ENCODE peak calls at places on chromosomes 2 and 18, in four cellular contexts. O, E, W and L are unnamed samples.

GRCh38 chr2:56199492-56199891 is 15.7 kb downstream of the CCDC85A start:
- DNase-seq in O (no peak), E (no peak), W (no peak), L (no peak)

GRCh38 chr2:234364718-234365117 is 132.2 kb downstream of the ARL4C start:
- DNase-seq in O (no peak), E (no peak), W (no peak), L (no peak)

GRCh38 chr18:71223487-71223886 is 934.6 kb downstream of the SOCS6 start:
- DNase-seq in O (no peak), E (no peak), W (no peak), L (no peak)

GRCh38 chr2:48080534-48081316 is 174.4 kb upstream of the FBXO11 start:
- DNase-seq in O (no peak), E (no peak), W (no peak), L (no peak)

GRCh38 chr2:13230221-13230620 is 513.5 kb downstream of the TRIB2 start:
- DNase-seq in O (no peak), E (no peak), W (no peak), L (peak; percentile 1)

GRCh38 chr18:41660654-41661053 is 294.4 kb upstream of the PIK3C3 start:
- DNase-seq in O (no peak), E (no peak), W (no peak), L (no peak)

GRCh38 chr2:53087282-53087882 is 680.2 kb upstream of the CHAC2 start:
- DNase-seq in O (no peak), E (no peak), W (no peak), L (no peak)

GRCh38 chr18:24726727-24727539 is 266.5 kb downstream of the HRH4 start:
- DNase-seq in O (no peak), E (peak; percentile 69), W (peak; percentile 48), L (peak; percentile 61)

GRCh38 chr2:132651115-132652099 is 18.6 kb downstream of the LYPD1 start:
- DNase-seq in O (no peak), E (peak; percentile 12), W (peak; percentile 31), L (peak; percentile 69)

GRCh38 chr2:111118455-111119003 is 2.2 kb upstream of the BCL2L11 start:
- DNase-seq in O (no peak), E (no peak), W (no peak), L (no peak)

GRCh38 chr18:31436825-31437224 is 10.7 kb upstream of the DSG3 start:
- DNase-seq in O (no peak), E (no peak), W (no peak), L (no peak)

GRCh38 chr2:241775223-241776177 is 1.1 kb upstream of the GAL3ST2 start:
- DNase-seq in O (no peak), E (no peak), W (no peak), L (peak; percentile 36)

GRCh38 chr2:99488999-99489757 is 639 bp downstream of the REV1 start:
- DNase-seq in O (no peak), E (no peak), W (peak; percentile 83), L (peak; percentile 88)

GRCh38 chr2:217929294-217929671 is 73.5 kb downstream of the TNS1 start:
- DNase-seq in O (no peak), E (no peak), W (no peak), L (no peak)

GRCh38 chr2:200703132-200703925 is 108.4 kb upstream of the BZW1 start:
- DNase-seq in O (peak; percentile 4), E (peak; percentile 68), W (no peak), L (peak; percentile 15)

GRCh38 chr2:124824441-124824840 is 799.4 kb downstream of the CNTNAP5 start:
- DNase-seq in O (no peak), E (no peak), W (no peak), L (no peak)

GRCh38 chr18:56563568-56563967 is 74.8 kb downstream of the TXNL1 start:
- DNase-seq in O (no peak), E (peak; percentile 10), W (peak; percentile 52), L (no peak)

GRCh38 chr2:96637385-96638143 is 548 bp downstream of the KANSL3 start:
- DNase-seq in O (peak; percentile 21), E (peak; percentile 56), W (no peak), L (peak; percentile 90)

GRCh38 chr18:28760299-28760698 is 583.4 kb upstream of the CDH2 start:
- DNase-seq in O (no peak), E (no peak), W (no peak), L (no peak)

GRCh38 chr2:39898934-39899333 is 119.9 kb upstream of the THUMPD2 start:
- DNase-seq in O (no peak), E (no peak), W (no peak), L (no peak)

GRCh38 chr2:25279091-25279651 is 62.6 kb downstream of the DNMT3A start:
- DNase-seq in O (peak; percentile 86), E (no peak), W (no peak), L (no peak)

GRCh38 chr2:7203056-7203467 is 285.9 kb downstream of the RNF144A start:
- DNase-seq in O (peak; percentile 16), E (peak; percentile 24), W (peak; percentile 35), L (peak; percentile 71)

GRCh38 chr2:186503827-186504606 is 18.0 kb downstream of the ZC3H15 start:
- DNase-seq in O (no peak), E (no peak), W (no peak), L (peak; percentile 29)

GRCh38 chr2:2828774-2829368 is 497.8 kb upstream of the MYT1L start:
- DNase-seq in O (no peak), E (no peak), W (no peak), L (no peak)

GRCh38 chr18:59899298-59900221 is at the start of gene PMAIP1:
- DNase-seq in O (no peak), E (peak; percentile 81), W (peak; percentile 81), L (peak; percentile 96)

GRCh38 chr18:64208531-64208930 is 59.6 kb upstream of the LINC00305 start:
- DNase-seq in O (no peak), E (no peak), W (no peak), L (no peak)

GRCh38 chr2:43005211-43005974 is 213.0 kb upstream of the HAAO start:
- DNase-seq in O (no peak), E (no peak), W (no peak), L (peak; percentile 34)
- TF ChIP-seq YY1 in O (no peak), E (no peak), W (no peak), L (no peak)

DNA sequence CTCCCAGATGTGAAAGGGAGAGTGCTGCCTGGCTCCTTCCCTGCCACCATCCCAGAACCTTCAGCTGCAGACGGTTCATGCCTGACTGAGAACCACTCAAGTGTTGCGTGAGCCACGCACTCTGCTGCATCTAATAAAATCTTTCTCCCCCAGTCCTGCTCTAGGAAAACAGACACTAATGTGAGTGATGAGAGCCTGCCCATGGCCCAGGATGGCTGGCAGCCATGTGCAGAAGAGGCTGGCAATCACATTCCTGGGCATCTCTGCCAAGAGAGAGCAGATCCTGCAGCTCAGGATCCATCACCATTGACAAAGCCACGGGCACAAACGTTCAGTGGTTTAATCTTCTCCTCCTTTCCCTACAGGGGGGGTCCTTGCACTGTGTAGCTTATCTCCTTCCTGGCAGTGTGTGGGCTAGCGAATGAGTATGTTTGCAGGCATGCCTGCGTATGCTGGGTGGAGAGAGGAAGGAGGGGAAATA is 477.5 kb downstream of the SLC4A3 start:
- DNase-seq in O (no peak), E (no peak), W (no peak), L (peak; percentile 2)
- TF ChIP-seq YY1 in O (no peak), E (no peak), W (no peak), L (no peak)

DNA sequence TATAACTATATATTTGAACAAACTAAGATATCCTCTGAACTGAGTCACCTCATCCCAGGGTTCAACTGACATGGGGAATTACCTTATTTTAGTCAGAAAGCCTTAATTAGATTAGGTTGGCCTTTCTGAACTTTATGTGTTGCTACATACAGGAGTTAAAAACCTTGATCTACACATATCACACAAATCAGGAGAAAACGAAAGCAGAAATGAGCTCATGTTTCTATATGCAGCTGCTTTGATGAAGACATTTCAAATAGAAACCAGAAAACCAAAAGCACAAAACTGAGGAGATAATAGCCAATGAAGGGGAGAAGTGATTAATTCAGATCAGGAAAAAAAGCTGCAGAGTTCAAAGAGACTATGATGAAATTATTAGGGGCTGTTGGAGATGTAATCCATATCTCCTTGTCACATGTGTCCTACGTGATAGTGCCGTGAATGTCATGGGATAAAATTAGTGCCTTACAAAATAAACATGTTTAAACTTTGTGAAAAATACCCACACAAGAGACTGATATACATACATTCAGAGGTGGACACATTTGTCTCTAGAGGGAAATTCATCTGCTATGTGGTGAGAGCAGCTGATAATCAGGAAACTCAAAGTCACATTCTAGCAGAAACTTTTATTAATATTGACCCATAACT is 255.0 kb downstream of the CAMKMT start:
- DNase-seq in O (peak; percentile 65), E (no peak), W (no peak), L (no peak)
- TF ChIP-seq YY1 in O (no peak), E (no peak), W (no peak), L (no peak)

DNA sequence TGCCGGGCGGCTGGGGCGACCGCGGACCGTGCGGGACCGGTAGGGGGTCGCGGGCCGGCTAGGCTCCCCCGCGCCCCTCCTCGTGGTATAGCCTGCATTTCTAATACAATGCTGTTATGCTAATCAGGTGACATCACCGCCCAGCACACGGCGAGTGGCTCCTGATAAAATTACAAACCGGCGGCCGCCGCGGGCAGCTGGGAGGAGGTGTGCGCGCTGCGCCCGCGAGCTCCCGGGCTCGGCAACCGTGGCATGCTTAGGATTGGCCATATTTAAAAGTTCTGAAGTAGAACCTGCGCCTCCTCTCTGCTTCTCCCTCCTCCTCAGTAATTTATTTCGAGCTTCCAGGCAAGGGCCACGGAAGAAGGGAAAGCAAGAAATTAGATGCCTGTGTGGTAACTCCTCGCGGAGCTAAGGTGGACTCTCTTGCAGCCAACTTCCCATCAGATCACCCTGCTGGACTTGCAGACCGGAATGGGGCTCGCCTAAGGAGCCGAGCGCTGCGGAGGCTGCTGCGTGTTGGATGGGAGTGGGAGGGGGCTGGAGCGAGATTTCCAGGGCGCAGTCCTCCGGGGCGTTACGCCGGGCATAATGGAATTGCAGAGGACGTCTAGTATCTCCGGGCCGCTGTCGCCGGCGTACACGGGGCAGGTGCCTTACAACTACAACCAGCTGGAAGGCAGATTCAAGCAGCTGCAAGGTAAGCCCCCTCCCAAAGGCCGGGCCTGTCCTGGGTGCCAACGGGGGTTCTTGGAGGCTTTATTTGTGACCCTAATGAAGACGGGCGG is 102.3 kb downstream of the SPTBN1 start:
- DNase-seq in O (no peak), E (peak; percentile 56), W (peak; percentile 65), L (peak; percentile 87)
- TF ChIP-seq YY1 in O (peak; percentile 50), E (peak; percentile 21), W (peak; percentile 50), L (peak; percentile 46)

DNA sequence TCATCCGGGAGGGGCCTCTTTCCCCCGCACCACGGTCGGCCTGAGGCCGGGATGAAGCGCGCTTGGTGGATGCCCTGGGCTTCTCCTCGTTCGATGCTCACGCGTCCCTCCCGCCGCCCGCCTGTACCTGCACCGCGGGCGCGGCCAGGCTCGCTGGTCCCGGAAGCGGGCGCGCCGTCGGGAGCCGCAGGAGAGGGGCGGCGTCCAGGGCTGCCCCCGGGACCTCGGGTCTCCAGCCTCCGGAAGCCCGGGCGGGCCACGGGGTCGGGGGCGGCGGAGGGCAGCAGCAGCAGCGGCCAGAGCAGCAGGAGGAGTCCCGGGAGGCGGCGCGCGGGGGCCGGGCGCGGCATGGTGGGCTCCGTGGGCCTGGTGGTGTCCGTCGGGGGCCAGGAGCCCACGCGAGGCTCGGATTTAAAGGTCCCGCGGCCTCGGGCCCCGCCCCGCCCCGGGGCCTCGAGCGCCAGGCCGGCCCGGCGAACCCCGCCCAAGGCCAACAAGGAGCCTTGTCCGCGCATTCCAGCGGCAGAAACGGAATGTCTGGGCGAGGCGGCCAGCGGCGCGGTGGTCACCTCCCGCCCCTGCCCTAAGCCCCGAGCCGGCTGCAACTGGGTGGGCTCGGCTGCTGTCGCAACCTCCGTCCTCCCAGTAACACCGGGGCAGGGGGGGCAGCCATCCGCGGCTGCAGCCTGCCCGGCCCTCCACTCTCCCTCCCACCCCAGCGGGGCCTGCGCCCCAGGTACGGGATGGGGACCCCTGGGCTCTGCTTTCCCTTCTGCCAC is at the start of gene MATN3:
- DNase-seq in O (no peak), E (no peak), W (peak; percentile 52), L (peak; percentile 84)
- TF ChIP-seq YY1 in O (no peak), E (no peak), W (no peak), L (no peak)